ENCODE peak calls at places on chromosomes 12 and 14, in six cellular contexts. Y, W, K, I, Q and N are unnamed samples.

GRCh38 chr14:90541076-90541634 is 144.3 kb downstream of the CALM1 start:
- DNase-seq in W (no peak), Q (no peak), Y (no peak), I (no peak), K (no peak), N (no peak)

GRCh38 chr14:23569443-23570151 is 2.0 kb upstream of the AP1G2 start:
- DNase-seq in K (peak), W (no peak), Q (peak), Y (no peak), I (peak), N (no peak)

GRCh38 chr12:9895215-9895971 is 14.1 kb downstream of the KLRF2 start:
- DNase-seq in Y (no peak), W (no peak), K (no peak), I (no peak), Q (no peak), N (no peak)

GRCh38 chr14:50874842-50875241 is 3.0 kb downstream of the ABHD12B start:
- DNase-seq in Q (peak), K (no peak), W (no peak), Y (no peak), I (no peak), N (peak)

GRCh38 chr12:75807494-75807893 is 224.1 kb downstream of the PHLDA1 start:
- DNase-seq in I (no peak), K (no peak), Y (no peak), W (no peak), Q (no peak), N (no peak)

GRCh38 chr12:6215120-6215807 is 15.1 kb downstream of the CD9 start:
- DNase-seq in K (no peak), Q (no peak), I (no peak), W (no peak), Y (no peak), N (no peak)

GRCh38 chr12:58487280-58488141 is 432.8 kb downstream of the LRIG3 start:
- DNase-seq in Y (no peak), I (no peak), Q (no peak), K (no peak), W (no peak), N (peak)

GRCh38 chr12:22653075-22653474 is 28.1 kb downstream of the ETNK1 start:
- DNase-seq in K (no peak), I (no peak), Q (no peak), W (no peak), Y (peak), N (no peak)

GRCh38 chr14:43914041-43914693 is 592.9 kb downstream of the FSCB start:
- DNase-seq in W (no peak), Q (no peak), K (no peak), I (no peak), Y (no peak), N (no peak)

GRCh38 chr14:96592591-96593388 is 90.6 kb downstream of the PAPOLA start:
- DNase-seq in W (no peak), I (peak), K (peak), Q (peak), Y (peak), N (no peak)

GRCh38 chr14:28577711-28578131 is 188.9 kb upstream of the FOXG1 start:
- DNase-seq in K (no peak), I (peak), Q (no peak), W (no peak), Y (peak), N (no peak)

GRCh38 chr14:49959822-49960408 is 67.0 kb downstream of the ARF6 start:
- DNase-seq in I (no peak), Q (no peak), W (peak), K (no peak), Y (no peak), N (no peak)

GRCh38 chr12:39763894-39764176 is 144.2 kb upstream of the ABCD2 start:
- DNase-seq in W (no peak), Y (no peak), Q (no peak), K (no peak), I (no peak), N (no peak)

GRCh38 chr14:23537351-23538048 is 14.1 kb downstream of the ZFHX2 start:
- DNase-seq in Q (no peak), K (no peak), I (no peak), W (no peak), Y (no peak), N (no peak)

GRCh38 chr14:35122696-35123387 is 490 bp downstream of the PRORP start:
- DNase-seq in W (no peak), I (no peak), K (no peak), Y (peak), Q (peak), N (no peak)

GRCh38 chr14:31487891-31488290 is at the start of gene GPR33:
- DNase-seq in I (no peak), Q (no peak), W (no peak), Y (no peak), K (no peak), N (no peak)

GRCh38 chr14:102568115-102568614 is 24.3 kb upstream of the RCOR1 start:
- DNase-seq in Q (peak), I (peak), K (peak), W (no peak), Y (no peak), N (peak)

GRCh38 chr14:91281346-91281745 is 36.8 kb upstream of the GPR68 start:
- DNase-seq in I (no peak), Y (no peak), K (no peak), W (no peak), Q (no peak), N (no peak)

GRCh38 chr12:124549629-124550028 is 17.8 kb downstream of the NCOR2 start:
- DNase-seq in K (no peak), Q (no peak), I (no peak), W (no peak), Y (no peak), N (no peak)

GRCh38 chr12:3265406-3265805 is 188.2 kb downstream of the TSPAN9 start:
- DNase-seq in K (no peak), I (no peak), W (no peak), Y (no peak), Q (no peak), N (no peak)

GRCh38 chr12:31004666-31005065 is 69.0 kb upstream of the DDX11 start:
- DNase-seq in Q (no peak), I (no peak), W (no peak), K (no peak), Y (no peak), N (no peak)

GRCh38 chr12:58068706-58069105 is 127.3 kb downstream of the ATP23 start:
- DNase-seq in W (no peak), Q (no peak), I (no peak), Y (no peak), K (no peak), N (no peak)

GRCh38 chr12:63844391-63845341 is at the start of gene SRGAP1:
- DNase-seq in K (peak), W (no peak), Y (peak), Q (peak), I (peak), N (peak)

GRCh38 chr12:122190842-122191668 is 8.1 kb downstream of the LRRC43 start:
- DNase-seq in W (peak), K (peak), Q (peak), Y (peak), I (peak), N (peak)

GRCh38 chr14:67514650-67515385 is 18.3 kb upstream of the PLEKHH1 start:
- DNase-seq in I (no peak), Q (no peak), W (no peak), K (peak), Y (peak), N (peak)

GRCh38 chr12:105924526-105925208 is 214.1 kb downstream of the NUAK1 start:
- DNase-seq in W (no peak), K (no peak), Y (no peak), Q (no peak), I (no peak), N (no peak)

GRCh38 chr14:86022031-86022629 is 492.2 kb downstream of the FLRT2 start:
- DNase-seq in W (no peak), I (no peak), Y (no peak), Q (no peak), K (no peak), N (no peak)

GRCh38 chr12:50196537-50196936 is 29.4 kb upstream of the CERS5 start:
- DNase-seq in K (no peak), Y (peak), Q (no peak), W (no peak), I (no peak), N (no peak)

GRCh38 chr12:111424793-111425251 is 19.1 kb downstream of the SH2B3 start:
- DNase-seq in K (no peak), Y (no peak), Q (no peak), I (no peak), W (no peak), N (no peak)

GRCh38 chr12:561908-562593 is 101.2 kb downstream of the NINJ2 start:
- DNase-seq in I (no peak), W (no peak), K (peak), Q (no peak), Y (no peak), N (peak)

GRCh38 chr12:56020437-56021189 is at the start of gene IKZF4:
- DNase-seq in W (no peak), Y (no peak), I (no peak), K (peak), Q (no peak), N (peak)

GRCh38 chr12:67441736-67442346 is 172.7 kb downstream of the CAND1 start:
- DNase-seq in K (peak), Y (peak), W (no peak), I (peak), Q (peak), N (peak)

GRCh38 chr12:76310110-76310509 is 38.1 kb downstream of the BBS10 start:
- DNase-seq in I (peak), W (no peak), K (no peak), Q (no peak), Y (no peak), N (no peak)

GRCh38 chr12:110168732-110169455 is 44.7 kb downstream of the IFT81 start:
- DNase-seq in Y (no peak), W (no peak), I (no peak), K (no peak), Q (no peak), N (no peak)

GRCh38 chr12:110170535-110171185 is 46.5 kb downstream of the IFT81 start:
- DNase-seq in W (no peak), I (no peak), K (no peak), Y (no peak), Q (no peak), N (no peak)

GRCh38 chr12:110171636-110172035 is 47.5 kb downstream of the IFT81 start:
- DNase-seq in I (no peak), Q (no peak), Y (no peak), K (no peak), W (no peak), N (no peak)

GRCh38 chr12:110174373-110174996 is 50.3 kb downstream of the IFT81 start:
- DNase-seq in K (no peak), I (no peak), W (no peak), Y (no peak), Q (no peak), N (no peak)

DNA sequence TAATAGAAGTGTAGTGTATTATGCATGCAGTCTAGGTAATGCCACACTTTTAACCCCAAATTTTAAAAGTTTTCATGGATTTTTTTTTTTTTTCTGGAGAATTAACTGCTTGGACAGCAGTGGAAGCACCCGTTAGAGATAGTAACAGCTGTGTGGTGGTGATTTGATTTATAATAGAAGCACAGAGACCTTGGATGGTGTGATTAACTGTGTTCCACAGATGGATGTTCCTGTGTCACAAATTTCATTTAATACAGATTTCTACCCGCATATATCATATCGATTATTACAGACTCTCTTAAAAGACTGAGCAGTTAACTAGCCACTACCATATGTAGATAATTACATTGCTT is 47.0 kb downstream of the IFT81 start:
- DNase-seq in I (no peak), K (no peak), Y (no peak), Q (no peak), W (no peak), N (no peak)
- TF ChIP-seq MYC in I (no peak), K (no peak), Y (no peak), Q (no peak), W (no peak), N (no peak)

GRCh38 chr12:12319501-12320322 is 30.3 kb downstream of the MANSC1 start:
- DNase-seq in W (no peak), K (no peak), Y (no peak), Q (peak), I (no peak), N (no peak)
- H3K4me3 ChIP-seq in W (no peak), K (no peak), Y (no peak), Q (peak), I (no peak), N (no peak)

GRCh38 chr14:105118646-105119409 is 49.7 kb downstream of the JAG2 start:
- DNase-seq in I (no peak), K (no peak), Y (no peak), Q (no peak), W (no peak), N (no peak)

GRCh38 chr14:105119410-105120025 is 49.1 kb downstream of the JAG2 start:
- DNase-seq in Q (no peak), W (no peak), I (no peak), Y (no peak), K (no peak), N (no peak)

GRCh38 chr14:105117710-105118385 is 50.7 kb downstream of the JAG2 start:
- DNase-seq in I (no peak), Y (no peak), W (no peak), K (no peak), Q (no peak), N (no peak)

GRCh38 chr14:105116451-105117256 is 51.4 kb upstream of the GPR132 start:
- DNase-seq in Q (no peak), K (no peak), I (no peak), Y (no peak), W (no peak), N (no peak)

GRCh38 chr14:105117257-105117646 is 51.3 kb downstream of the JAG2 start:
- DNase-seq in K (no peak), I (no peak), Y (no peak), Q (no peak), W (no peak), N (no peak)
- TF ChIP-seq MYC in K (no peak), I (no peak), Y (no peak), Q (no peak), W (no peak), N (no peak)

GRCh38 chr14:72516936-72517408 is 376.9 kb downstream of the DPF3 start:
- DNase-seq in Q (peak), K (peak), Y (peak), I (peak), W (peak), N (peak)

GRCh38 chr14:72515779-72516770 is 377.8 kb downstream of the DPF3 start:
- DNase-seq in Q (no peak), K (no peak), Y (peak), I (peak), W (no peak), N (peak)

GRCh38 chr14:72519543-72519942 is 374.4 kb downstream of the DPF3 start:
- DNase-seq in W (no peak), Y (no peak), K (no peak), Q (no peak), I (no peak), N (no peak)

GRCh38 chr14:72518809-72519377 is 375.0 kb downstream of the DPF3 start:
- DNase-seq in K (no peak), Y (no peak), W (peak), I (no peak), Q (no peak), N (peak)

GRCh38 chr14:72517736-72518135 is 376.2 kb downstream of the DPF3 start:
- DNase-seq in W (no peak), I (no peak), Y (no peak), Q (no peak), K (no peak), N (peak)
- H3K4me3 ChIP-seq in W (no peak), I (no peak), Y (no peak), Q (no peak), K (no peak), N (no peak)

DNA sequence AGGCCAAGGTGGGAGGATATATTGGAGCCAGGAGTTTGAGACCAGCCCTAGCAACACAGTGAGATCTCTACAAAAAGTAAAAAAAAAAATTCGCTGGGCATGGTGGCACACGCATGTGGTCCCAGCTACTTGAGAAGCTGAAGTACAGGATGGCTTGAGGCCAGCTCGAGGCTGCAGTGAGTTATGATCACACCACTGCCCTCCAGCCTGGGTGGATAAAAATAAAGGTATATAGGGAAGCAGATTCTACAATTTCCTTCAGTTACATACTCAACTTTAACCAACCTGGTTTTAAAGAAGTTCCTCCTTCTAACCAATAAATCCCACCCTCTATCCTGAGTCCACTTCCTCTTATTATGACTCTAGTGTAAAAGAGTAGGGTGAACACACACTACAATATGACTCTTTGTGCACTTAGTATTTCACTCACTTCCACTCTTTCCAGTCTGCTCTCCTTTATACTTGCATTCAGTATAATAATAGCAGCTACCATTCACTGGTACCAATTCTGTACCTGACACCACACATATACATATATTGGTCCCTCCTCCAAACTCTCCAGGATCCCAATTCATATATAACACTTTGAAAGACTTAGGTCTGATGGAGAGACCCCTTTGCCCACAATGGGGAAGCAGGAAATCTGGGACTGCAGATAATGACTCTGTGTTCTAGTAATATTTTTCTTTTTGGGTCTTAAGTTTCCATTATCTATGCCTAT is 2.3 kb downstream of the ARF3 start:
- DNase-seq in Y (no peak), K (no peak), W (no peak), Q (no peak), I (no peak), N (peak)
- TF ChIP-seq MYC in Y (no peak), K (no peak), W (no peak), Q (no peak), I (no peak), N (no peak)

GRCh38 chr12:16586350-16587109 is 19.4 kb downstream of the LMO3 start:
- DNase-seq in K (no peak), W (no peak), Q (no peak), Y (no peak), I (no peak), N (no peak)
- H3K4me3 ChIP-seq in K (no peak), W (no peak), Q (no peak), Y (no peak), I (no peak), N (no peak)